ENCODE peak calls at places on chromosomes 1 and 21, in four cellular contexts. One of them, this sample, is unnamed. For H3K27me3, the result is how much of the 10 kb centered on the place peaks cover.

GRCh38 chr1:220732621-220733020 is 15.5 kb upstream of the MTARC2 start:
- DNase-seq in left lung: no peak
- DNase-seq in tibial nerve: no peak
- DNase-seq in ovary: no peak
- DNase-seq in this sample: no peak

GRCh38 chr1:65167544-65167943 is 19.5 kb downstream of the AK4 start:
- DNase-seq in left lung: no peak
- DNase-seq in tibial nerve: no peak
- DNase-seq in ovary: no peak
- DNase-seq in this sample: no peak

GRCh38 chr21:42162831-42163510 is 56.0 kb upstream of the ABCG1 start:
- DNase-seq in left lung: no peak
- DNase-seq in tibial nerve: no peak
- DNase-seq in ovary: no peak
- DNase-seq in this sample: no peak

GRCh38 chr1:42757892-42758275 is 8.9 kb downstream of the P3H1 start:
- DNase-seq in left lung: no peak
- DNase-seq in tibial nerve: no peak
- DNase-seq in ovary: no peak
- DNase-seq in this sample: no peak

GRCh38 chr1:182861994-182862393 is 22.8 kb downstream of the DHX9 start:
- DNase-seq in left lung: no peak
- DNase-seq in tibial nerve: no peak
- DNase-seq in ovary: no peak
- DNase-seq in this sample: no peak

GRCh38 chr1:37038079-37038702 is 3.9 kb upstream of the GRIK3 start:
- DNase-seq in left lung: no peak
- DNase-seq in tibial nerve: no peak
- DNase-seq in ovary: no peak
- DNase-seq in this sample: no peak

GRCh38 chr1:9449106-9449627 is 90.1 kb upstream of the SLC25A33 start:
- DNase-seq in left lung: no peak
- DNase-seq in tibial nerve: no peak
- DNase-seq in ovary: no peak
- DNase-seq in this sample: no peak

GRCh38 chr1:54219688-54220003 is 19.7 kb downstream of the MRPL37 start:
- DNase-seq in left lung: no peak
- DNase-seq in tibial nerve: no peak
- DNase-seq in ovary: no peak
- DNase-seq in this sample: no peak

GRCh38 chr1:42966688-42967609 is 8.3 kb upstream of the SLC2A1 start:
- DNase-seq in left lung: peak
- DNase-seq in tibial nerve: no peak
- DNase-seq in ovary: no peak
- DNase-seq in this sample: no peak

GRCh38 chr1:154741327-154741726 is 128.8 kb downstream of the KCNN3 start:
- DNase-seq in left lung: no peak
- DNase-seq in tibial nerve: no peak
- DNase-seq in ovary: no peak
- DNase-seq in this sample: no peak

GRCh38 chr1:50735443-50735842 is 224.6 kb downstream of the FAF1 start:
- DNase-seq in left lung: no peak
- DNase-seq in tibial nerve: no peak
- DNase-seq in ovary: no peak
- DNase-seq in this sample: no peak

DNA sequence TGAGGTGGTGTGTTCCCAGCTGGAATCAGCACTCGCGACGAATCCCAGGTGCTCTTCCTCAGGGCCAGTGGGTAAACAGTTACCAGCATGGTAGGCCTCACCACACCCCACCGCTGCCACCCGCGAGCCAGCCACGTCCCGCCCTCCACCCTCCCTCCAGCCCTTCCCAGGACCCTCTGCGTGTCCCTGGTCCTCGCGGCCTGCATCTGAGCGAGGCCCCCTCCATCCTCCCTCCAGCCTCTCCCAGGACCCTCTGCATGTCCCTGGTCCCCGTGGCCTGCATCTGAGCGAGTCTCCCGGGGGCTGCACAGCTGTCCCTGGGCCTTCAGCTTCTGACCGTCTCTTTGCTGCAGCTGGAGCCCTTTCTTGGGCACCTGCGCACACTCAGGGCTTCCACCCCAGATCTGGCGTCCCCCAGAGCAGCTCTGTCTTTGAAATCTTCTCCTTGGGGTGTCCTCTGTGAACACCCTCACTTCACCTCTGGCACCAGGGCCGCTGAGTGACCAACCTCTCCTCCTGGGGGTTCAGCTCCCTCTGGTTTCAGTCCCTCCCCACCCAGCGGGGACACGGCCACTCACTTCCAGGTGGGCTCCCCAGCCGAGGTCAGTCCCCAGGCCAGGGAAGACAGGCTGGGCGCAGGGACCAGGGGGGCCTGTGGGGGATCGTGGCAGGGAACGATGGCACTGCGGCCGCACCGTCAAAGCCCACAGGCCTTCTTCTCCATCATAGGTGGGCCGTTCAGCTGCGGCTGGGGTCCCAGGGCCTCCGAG is 57.8 kb upstream of the COL6A2 start:
- DNase-seq in left lung: no peak
- DNase-seq in tibial nerve: no peak
- DNase-seq in ovary: peak
- DNase-seq in this sample: no peak
- H3K27me3 ChIP-seq in left lung: under half
- H3K27me3 ChIP-seq in tibial nerve: under half
- H3K27me3 ChIP-seq in ovary: under half
- H3K27me3 ChIP-seq in this sample: under half

DNA sequence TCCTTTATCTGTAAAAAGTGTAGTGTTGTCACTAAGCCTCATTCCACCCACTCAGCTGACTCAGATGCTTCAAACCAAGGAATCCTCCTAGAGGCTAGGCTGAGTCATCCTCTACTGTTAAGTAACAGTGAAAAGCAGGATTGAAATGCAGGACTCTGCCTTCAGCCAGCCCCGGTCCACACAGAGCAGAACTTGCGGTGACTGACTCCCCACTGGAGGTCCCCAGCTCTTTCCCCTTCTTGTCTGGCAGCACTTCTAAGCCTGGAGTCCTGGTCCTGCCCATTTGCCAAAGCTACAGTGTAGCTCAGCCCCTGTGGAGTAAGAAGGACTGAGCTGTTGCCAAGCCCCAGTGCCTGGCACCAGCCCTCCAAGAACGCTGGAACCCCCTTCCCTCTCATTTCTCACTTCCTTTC is 1.7 kb downstream of the RAB7B start:
- DNase-seq in left lung: peak
- DNase-seq in tibial nerve: no peak
- DNase-seq in ovary: no peak
- DNase-seq in this sample: no peak
- H3K4me3 ChIP-seq in left lung: peak
- H3K4me3 ChIP-seq in tibial nerve: no peak
- H3K4me3 ChIP-seq in ovary: no peak
- H3K4me3 ChIP-seq in this sample: no peak

GRCh38 chr1:203444077-203444683 is 31.4 kb upstream of the PRELP start:
- DNase-seq in left lung: no peak
- DNase-seq in tibial nerve: no peak
- DNase-seq in ovary: no peak
- DNase-seq in this sample: no peak
- TF ChIP-seq CTCF in left lung: no peak
- TF ChIP-seq CTCF in tibial nerve: no peak
- TF ChIP-seq CTCF in ovary: no peak
- TF ChIP-seq CTCF in this sample: no peak

GRCh38 chr1:232333419-232333767 is 296.5 kb downstream of the SIPA1L2 start:
- DNase-seq in left lung: no peak
- DNase-seq in tibial nerve: no peak
- DNase-seq in ovary: no peak
- DNase-seq in this sample: no peak

GRCh38 chr1:232335751-232336274 is 294.1 kb downstream of the SIPA1L2 start:
- DNase-seq in left lung: no peak
- DNase-seq in tibial nerve: no peak
- DNase-seq in ovary: no peak
- DNase-seq in this sample: no peak

GRCh38 chr1:232334246-232334645 is 295.7 kb downstream of the SIPA1L2 start:
- DNase-seq in left lung: no peak
- DNase-seq in tibial nerve: no peak
- DNase-seq in ovary: no peak
- DNase-seq in this sample: no peak

GRCh38 chr1:232335261-232335660 is 294.7 kb downstream of the SIPA1L2 start:
- DNase-seq in left lung: no peak
- DNase-seq in tibial nerve: no peak
- DNase-seq in ovary: no peak
- DNase-seq in this sample: no peak

DNA sequence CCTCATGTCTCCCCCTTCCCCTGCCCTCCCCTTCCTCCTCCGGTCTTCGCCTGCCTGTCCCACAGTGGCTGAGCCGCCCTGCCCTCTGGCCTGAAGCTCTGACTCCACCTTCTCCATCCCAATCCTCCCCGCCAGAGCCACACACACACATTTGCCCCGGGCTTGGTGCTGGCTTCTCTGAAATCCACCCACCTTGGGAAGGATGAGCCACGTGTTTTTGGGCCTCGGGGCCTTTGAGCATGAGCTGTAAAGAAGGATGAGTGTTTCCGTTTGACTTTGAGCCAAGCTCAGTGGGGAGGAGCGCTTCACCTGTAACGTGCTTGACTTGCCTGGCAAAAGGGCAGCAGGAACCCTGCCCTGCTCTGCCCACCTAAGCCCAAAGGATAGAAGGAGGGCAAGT is 295.1 kb downstream of the SIPA1L2 start:
- DNase-seq in left lung: no peak
- DNase-seq in tibial nerve: no peak
- DNase-seq in ovary: no peak
- DNase-seq in this sample: no peak
- H3K27me3 ChIP-seq in left lung: under half
- H3K27me3 ChIP-seq in tibial nerve: under half
- H3K27me3 ChIP-seq in ovary: under half
- H3K27me3 ChIP-seq in this sample: under half

GRCh38 chr1:223748773-223749733 is 36.7 kb downstream of the CAPN2 start:
- DNase-seq in left lung: peak
- DNase-seq in tibial nerve: peak
- DNase-seq in ovary: peak
- DNase-seq in this sample: peak
- H3K4me3 ChIP-seq in left lung: peak
- H3K4me3 ChIP-seq in tibial nerve: peak
- H3K4me3 ChIP-seq in ovary: peak
- H3K4me3 ChIP-seq in this sample: peak

DNA sequence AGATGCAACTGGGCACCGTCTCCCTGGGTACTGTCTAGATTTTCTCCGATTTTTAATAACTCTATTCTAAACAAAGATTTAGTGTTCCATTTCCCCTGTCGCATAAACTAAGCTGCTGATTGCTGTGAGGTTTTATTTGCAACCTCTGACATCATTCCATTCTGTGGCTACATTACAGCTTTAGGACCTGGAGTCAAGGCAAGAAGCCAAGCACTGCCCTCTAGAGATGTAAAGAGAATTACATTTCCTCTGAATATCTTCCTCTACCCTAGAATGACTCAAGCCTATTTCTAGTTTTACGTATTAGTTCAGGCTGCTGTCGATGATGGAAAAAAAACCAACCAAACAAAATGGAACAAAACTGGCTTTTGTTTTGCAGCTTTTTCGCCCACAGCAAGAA is 130.2 kb upstream of the MAP1LC3C start:
- DNase-seq in left lung: no peak
- DNase-seq in tibial nerve: no peak
- DNase-seq in ovary: no peak
- DNase-seq in this sample: no peak
- TF ChIP-seq CTCF in left lung: no peak
- TF ChIP-seq CTCF in tibial nerve: no peak
- TF ChIP-seq CTCF in ovary: no peak
- TF ChIP-seq CTCF in this sample: no peak